ENCODE peak calls at places on chromosomes 5 and 9, in nine cellular contexts. V is T-cell; S is cardiac muscle cell; B is stimulated activated CD4-positive, alpha-beta T cell treated with anti-CD3 and anti-CD28 coated beads, Interleukin-2, amount 100 ng/mL, for 24 hours; N is D341Med; W is AG08396; C is T-helper 1 cell; G is glomerular endothelial cell; M is NCI-H2227 treated with DMSO at 0.1 percent for 48 hours. J is an unnamed sample.

GRCh38 chr5:76638466-76638865 is 15.3 kb upstream of the F2RL2 start:
- DNase-seq in V (no peak), S (no peak), B (no peak), N (no peak), W (no peak), C (peak), G (no peak), M (no peak), J (no peak)

GRCh38 chr9:15622596-15622995 is 69.8 kb downstream of the CCDC171 start:
- DNase-seq in V (no peak), S (no peak), B (no peak), N (no peak), W (no peak), C (no peak), G (no peak), M (peak), J (no peak)

GRCh38 chr9:109355564-109356297 is 34.9 kb upstream of the EPB41L4B start:
- DNase-seq in V (no peak), S (no peak), B (no peak), N (no peak), W (no peak), C (no peak), G (no peak), M (no peak), J (no peak)

GRCh38 chr9:4714266-4715016 is 26.6 kb downstream of the AK3 start:
- DNase-seq in V (no peak), S (no peak), B (no peak), N (peak), W (no peak), C (no peak), G (peak), M (no peak), J (no peak)

GRCh38 chr9:137110147-137110910 is 4.2 kb downstream of the DPP7 start:
- DNase-seq in V (no peak), S (no peak), B (no peak), N (peak), W (no peak), C (no peak), G (no peak), M (no peak), J (no peak)

GRCh38 chr5:162990856-162991497 is 446.4 kb upstream of the CCNG1 start:
- DNase-seq in V (no peak), S (no peak), B (no peak), N (no peak), W (no peak), C (no peak), G (no peak), M (no peak), J (no peak)

GRCh38 chr9:101226803-101227202 is 158.0 kb downstream of the BAAT start:
- DNase-seq in V (no peak), S (no peak), B (no peak), N (no peak), W (no peak), C (no peak), G (no peak), M (no peak), J (no peak)

GRCh38 chr5:45694255-45694834 is 1.8 kb downstream of the HCN1 start:
- DNase-seq in V (no peak), S (peak), B (no peak), N (no peak), W (no peak), C (no peak), G (no peak), M (no peak), J (no peak)

GRCh38 chr9:2465921-2466460 is 155.6 kb upstream of the VLDLR start:
- DNase-seq in V (no peak), S (peak), B (no peak), N (no peak), W (no peak), C (no peak), G (no peak), M (no peak), J (no peak)

GRCh38 chr9:125100822-125101221 is 42.5 kb downstream of the SCAI start:
- DNase-seq in V (no peak), S (no peak), B (no peak), N (no peak), W (no peak), C (no peak), G (no peak), M (no peak), J (no peak)

GRCh38 chr5:14849516-14850294 is 21.9 kb downstream of the ANKH start:
- DNase-seq in V (no peak), S (no peak), B (no peak), N (no peak), W (no peak), C (no peak), G (no peak), M (no peak), J (no peak)

GRCh38 chr5:56160723-56161445 is 72.2 kb downstream of the ANKRD55 start:
- DNase-seq in V (no peak), S (no peak), B (no peak), N (no peak), W (no peak), C (no peak), G (no peak), M (no peak), J (no peak)

GRCh38 chr9:121736147-121736721 is 84.8 kb downstream of the DAB2IP start:
- DNase-seq in V (no peak), S (peak), B (no peak), N (no peak), W (peak), C (no peak), G (no peak), M (no peak), J (peak)

GRCh38 chr5:112555691-112556090 is 136.6 kb upstream of the EPB41L4A start:
- DNase-seq in V (no peak), S (no peak), B (no peak), N (no peak), W (no peak), C (no peak), G (no peak), M (no peak), J (no peak)